ENCODE peak calls at places on chromosomes 7 and 10, in five cellular contexts. B, R, D, Y and M are unnamed samples.

GRCh38 chr7:85449478-85449877 is 262.6 kb upstream of the SEMA3D start:
- DNase-seq in B (no peak), R (no peak), D (no peak), Y (no peak), M (no peak)

GRCh38 chr7:104946338-104946737 is 67.7 kb upstream of the KMT2E start:
- DNase-seq in B (no peak), R (no peak), D (no peak), Y (no peak), M (no peak)

GRCh38 chr10:109987413-109987812 is 20.4 kb upstream of the ADD3 start:
- DNase-seq in B (no peak), R (peak), D (peak), Y (no peak), M (peak)

GRCh38 chr7:139598642-139599041 is 75.2 kb downstream of the CLEC2L start:
- DNase-seq in B (no peak), R (no peak), D (no peak), Y (no peak), M (no peak)

GRCh38 chr10:113473851-113474250 is 79.0 kb upstream of the HABP2 start:
- DNase-seq in B (no peak), R (no peak), D (no peak), Y (no peak), M (no peak)

GRCh38 chr10:80500572-80501380 is 36.9 kb upstream of the SH2D4B start:
- DNase-seq in B (no peak), R (no peak), D (peak), Y (peak), M (no peak)

GRCh38 chr10:32790483-32790882 is 167.5 kb downstream of the ITGB1 start:
- DNase-seq in B (no peak), R (no peak), D (no peak), Y (no peak), M (peak)

GRCh38 chr10:121426307-121426706 is 171.9 kb downstream of the FGFR2 start:
- DNase-seq in B (no peak), R (no peak), D (peak), Y (peak), M (no peak)

GRCh38 chr10:72320676-72321247 is 34.0 kb downstream of the DNAJB12 start:
- DNase-seq in B (no peak), R (peak), D (peak), Y (peak), M (peak)

GRCh38 chr10:94005050-94005449 is 11.3 kb downstream of the PLCE1 start:
- DNase-seq in B (no peak), R (no peak), D (no peak), Y (no peak), M (peak)

GRCh38 chr10:124732931-124733536 is 11.1 kb downstream of the FAM53B start:
- DNase-seq in B (no peak), R (peak), D (no peak), Y (peak), M (peak)

GRCh38 chr7:32091608-32092210 is 21.5 kb upstream of the PDE1C start:
- DNase-seq in B (no peak), R (no peak), D (no peak), Y (no peak), M (no peak)

GRCh38 chr10:24008164-24009066 is 200.5 kb upstream of the KIAA1217 start:
- DNase-seq in B (peak), R (no peak), D (peak), Y (no peak), M (no peak)

GRCh38 chr10:68796609-68797008 is 30.7 kb upstream of the STOX1 start:
- DNase-seq in B (no peak), R (no peak), D (no peak), Y (no peak), M (peak)

GRCh38 chr10:58400609-58401008 is 15.4 kb downstream of the TFAM start:
- DNase-seq in B (no peak), R (peak), D (no peak), Y (no peak), M (peak)

GRCh38 chr7:12028508-12028907 is 182.6 kb upstream of the TMEM106B start:
- DNase-seq in B (no peak), R (peak), D (no peak), Y (no peak), M (peak)

GRCh38 chr7:98375664-98376063 is 25.2 kb downstream of the BAIAP2L1 start:
- DNase-seq in B (no peak), R (no peak), D (no peak), Y (no peak), M (no peak)

GRCh38 chr7:140316165-140316661 is 82.1 kb downstream of the SLC37A3 start:
- DNase-seq in B (no peak), R (peak), D (no peak), Y (no peak), M (peak)

GRCh38 chr10:55629792-55630490 is 731.1 kb downstream of the ZWINT start:
- DNase-seq in B (peak), R (peak), D (peak), Y (peak), M (peak)

GRCh38 chr7:108947521-108947920 is 377.8 kb downstream of the DNAJB9 start:
- DNase-seq in B (no peak), R (no peak), D (no peak), Y (no peak), M (no peak)

GRCh38 chr10:112442063-112442462 is 4.7 kb downstream of the ZDHHC6 start:
- DNase-seq in B (no peak), R (no peak), D (no peak), Y (no peak), M (no peak)

GRCh38 chr7:48839108-48839507 is 85.2 kb upstream of the CDC14C start:
- DNase-seq in B (no peak), R (no peak), D (peak), Y (no peak), M (no peak)

GRCh38 chr7:16509829-16510228 is 16.8 kb upstream of the LRRC72 start:
- DNase-seq in B (no peak), R (no peak), D (peak), Y (no peak), M (no peak)

DNA sequence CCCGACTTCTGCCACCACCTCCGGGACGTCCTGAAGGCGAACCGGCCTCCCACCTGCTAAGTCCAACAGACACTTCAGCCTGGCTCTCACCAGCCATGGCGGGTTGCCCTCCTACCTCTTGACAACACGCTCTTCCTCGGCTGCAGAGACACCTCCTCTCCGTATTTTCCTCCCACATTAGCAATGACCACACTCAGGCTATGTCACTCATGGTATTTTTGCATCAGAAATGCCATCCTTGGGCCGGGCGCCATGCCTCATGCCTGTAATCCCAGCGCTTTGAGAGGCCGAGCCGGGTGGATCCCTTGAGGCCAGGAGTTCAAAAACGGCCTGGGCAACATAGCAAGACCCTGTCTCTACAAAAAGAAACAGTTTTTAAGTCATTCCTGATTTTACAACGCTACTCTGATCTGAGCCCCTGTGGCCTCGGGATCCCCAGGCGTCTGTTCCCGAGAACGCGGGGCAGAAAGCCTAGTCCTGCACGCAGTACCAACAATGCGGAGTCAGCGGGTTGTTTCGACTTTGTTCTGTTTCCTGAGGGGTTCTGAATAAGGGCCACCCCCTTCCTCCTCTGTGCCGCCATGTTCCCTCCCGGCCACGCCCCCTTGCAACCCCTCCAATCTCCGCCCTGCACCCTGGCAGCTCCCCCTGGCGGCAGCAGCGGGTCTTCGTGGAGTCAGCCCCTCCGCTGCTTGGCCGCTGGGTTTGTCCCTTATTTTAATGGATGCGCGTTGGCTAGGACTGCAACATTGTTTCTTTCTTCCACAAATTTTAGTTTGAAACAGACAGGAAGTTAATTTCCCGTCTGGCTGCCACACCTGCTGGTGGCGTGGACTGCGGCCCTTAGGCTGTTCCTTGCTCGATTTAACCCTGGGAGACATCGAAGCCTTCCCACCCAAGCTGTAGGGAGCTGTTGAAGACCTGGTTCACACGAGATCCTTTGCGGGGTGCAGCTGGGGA is 9.7 kb upstream of the ZFAND2A start:
- DNase-seq in B (peak), R (peak), D (peak), Y (peak), M (no peak)
- H2AK5ac ChIP-seq in B (peak), R (no peak), D (no peak), Y (no peak), M (no peak)

GRCh38 chr10:104332243-104333036 is 5.8 kb downstream of the ITPRIP start:
- DNase-seq in B (no peak), R (no peak), D (peak), Y (no peak), M (no peak)
- H2AK5ac ChIP-seq in B (no peak), R (peak), D (no peak), Y (no peak), M (peak)

DNA sequence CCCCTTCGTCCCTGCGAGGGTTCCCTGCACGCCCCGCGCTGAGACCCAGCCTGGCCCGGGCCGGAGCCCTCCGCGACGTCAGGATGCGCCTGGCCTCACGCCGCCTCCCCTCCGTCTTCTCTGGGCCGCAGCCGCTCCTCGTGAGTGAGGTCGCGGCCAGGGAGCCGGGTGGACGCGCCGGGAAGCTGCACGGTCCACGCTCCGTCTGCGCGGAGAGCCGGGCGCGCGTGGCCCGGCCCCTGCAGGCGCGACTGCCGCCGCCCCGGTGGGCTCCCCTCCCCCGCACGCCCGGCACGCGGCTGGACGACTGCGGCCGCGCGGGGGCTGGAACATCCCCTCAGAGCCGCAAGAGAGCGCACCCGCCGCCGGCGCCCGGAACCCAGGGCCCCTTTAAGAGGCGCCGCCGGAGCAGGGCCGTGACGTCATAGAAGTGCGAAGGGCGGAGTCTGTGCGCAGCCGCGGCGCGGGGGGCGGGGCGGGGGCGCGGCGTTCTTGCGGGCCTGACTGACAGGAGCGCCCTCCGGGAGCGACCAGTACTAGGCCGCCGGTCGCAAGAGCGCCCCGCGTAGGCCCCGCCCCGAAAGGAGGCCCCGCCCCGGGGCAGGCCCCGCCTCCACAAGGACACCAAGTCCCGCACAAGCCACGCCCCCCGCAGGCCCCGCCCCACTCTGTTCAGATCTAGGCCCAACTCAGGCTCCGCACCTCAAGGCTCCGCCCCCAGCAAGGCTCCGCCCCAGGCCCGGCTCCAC is 449 bp upstream of the INPP5A start:
- DNase-seq in B (peak), R (peak), D (peak), Y (peak), M (peak)
- H2AK5ac ChIP-seq in B (peak), R (no peak), D (no peak), Y (no peak), M (no peak)

GRCh38 chr7:95863-96260 is 96.5 kb upstream of the FAM20C start:
- DNase-seq in B (no peak), R (no peak), D (peak), Y (no peak), M (no peak)

GRCh38 chr7:96861-97260 is 95.5 kb upstream of the FAM20C start:
- DNase-seq in B (no peak), R (no peak), D (peak), Y (peak), M (no peak)

GRCh38 chr7:95180-95862 is 97.0 kb upstream of the FAM20C start:
- DNase-seq in B (no peak), R (no peak), D (no peak), Y (no peak), M (peak)

GRCh38 chr7:94251-94801 is 98.0 kb upstream of the FAM20C start:
- DNase-seq in B (no peak), R (no peak), D (no peak), Y (no peak), M (no peak)

GRCh38 chr7:97442-97841 is 94.9 kb upstream of the FAM20C start:
- DNase-seq in B (no peak), R (no peak), D (peak), Y (no peak), M (no peak)
- H2AK5ac ChIP-seq in B (no peak), R (no peak), D (no peak), Y (no peak), M (no peak)

GRCh38 chr7:29194206-29194593 is 375 bp upstream of the CHN2 start:
- DNase-seq in B (no peak), R (peak), D (peak), Y (peak), M (no peak)
- H2AK5ac ChIP-seq in B (no peak), R (no peak), D (no peak), Y (no peak), M (no peak)